ENCODE peak calls at places on chromosome 9, in six cellular contexts. B is MV-4-11; D is T-helper 2 cell; Y is nephron progenitor cell; A is stimulated activated CD4-positive, alpha-beta T cell treated with anti-CD3 and anti-CD28 coated beads, Interleukin-15, amount 100 ng/mL, for 1 hour; T is astrocyte. C is an unnamed sample.

GRCh38 chr9:131276107-131276888 is at the start of gene FAM78A:
- DNase-seq in B (no peak), D (no peak), Y (peak), A (no peak), T (no peak), C (no peak)

GRCh38 chr9:98080346-98080745 is 23.8 kb downstream of the NANS start:
- DNase-seq in B (no peak), D (no peak), Y (no peak), A (no peak), T (no peak), C (no peak)

GRCh38 chr9:68678430-68678829 is 26.6 kb upstream of the PIP5K1B start:
- DNase-seq in B (peak), D (no peak), Y (peak), A (no peak), T (no peak), C (no peak)

GRCh38 chr9:137435980-137436760 is 5.0 kb downstream of the ENTPD8 start:
- DNase-seq in B (peak), D (no peak), Y (peak), A (no peak), T (peak), C (no peak)

GRCh38 chr9:81826541-81826906 is 101.7 kb upstream of the SPATA31D4 start:
- DNase-seq in B (no peak), D (no peak), Y (no peak), A (no peak), T (peak), C (no peak)

GRCh38 chr9:87674565-87675299 is 51.2 kb upstream of the CTSL start:
- DNase-seq in B (no peak), D (no peak), Y (no peak), A (no peak), T (no peak), C (no peak)

GRCh38 chr9:76562511-76562911 is 103.5 kb downstream of the GCNT1 start:
- DNase-seq in B (peak), D (no peak), Y (no peak), A (no peak), T (peak), C (no peak)

GRCh38 chr9:36204906-36205547 is 14.3 kb downstream of the CLTA start:
- DNase-seq in B (no peak), D (no peak), Y (no peak), A (no peak), T (no peak), C (no peak)

GRCh38 chr9:120571443-120572257 is 8.3 kb downstream of the CDK5RAP2 start:
- DNase-seq in B (no peak), D (no peak), Y (no peak), A (no peak), T (peak), C (no peak)

GRCh38 chr9:98686961-98687855 is 21.5 kb downstream of the GABBR2 start:
- DNase-seq in B (no peak), D (no peak), Y (no peak), A (no peak), T (no peak), C (no peak)

GRCh38 chr9:129250786-129251185 is 72.7 kb upstream of the IER5L start:
- DNase-seq in B (no peak), D (no peak), Y (no peak), A (no peak), T (peak), C (no peak)

GRCh38 chr9:128921881-128922763 is 1.3 kb downstream of the PHYHD1 start:
- DNase-seq in B (no peak), D (no peak), Y (peak), A (no peak), T (no peak), C (no peak)

GRCh38 chr9:115883467-115884329 is 269.9 kb upstream of the PAPPA start:
- DNase-seq in B (no peak), D (no peak), Y (peak), A (no peak), T (peak), C (no peak)

GRCh38 chr9:5626727-5627634 is 1.9 kb upstream of the RIC1 start:
- DNase-seq in B (peak), D (no peak), Y (no peak), A (no peak), T (peak), C (no peak)

GRCh38 chr9:90107021-90107771 is 502.4 kb downstream of the GADD45G start:
- DNase-seq in B (no peak), D (no peak), Y (no peak), A (no peak), T (peak), C (peak)

GRCh38 chr9:113913426-113914195 is 37.5 kb downstream of the ZNF618 start:
- DNase-seq in B (no peak), D (no peak), Y (no peak), A (no peak), T (no peak), C (no peak)

GRCh38 chr9:37508135-37508833 is 22.5 kb downstream of the POLR1E start:
- DNase-seq in B (no peak), D (no peak), Y (no peak), A (no peak), T (no peak), C (no peak)

GRCh38 chr9:36729902-36730301 is 157.2 kb downstream of the MELK start:
- DNase-seq in B (no peak), D (no peak), Y (no peak), A (no peak), T (peak), C (no peak)

GRCh38 chr9:34994429-34995287 is 5.1 kb downstream of the DNAJB5 start:
- DNase-seq in B (no peak), D (no peak), Y (peak), A (no peak), T (peak), C (no peak)

GRCh38 chr9:134358026-134358967 is 32.0 kb downstream of the RXRA start:
- DNase-seq in B (no peak), D (no peak), Y (no peak), A (no peak), T (no peak), C (no peak)

GRCh38 chr9:114898741-114899140 is 31.6 kb downstream of the TNFSF8 start:
- DNase-seq in B (peak), D (peak), Y (no peak), A (peak), T (no peak), C (no peak)